ENCODE peak calls at places on chromosomes 7 and 10, in five cellular contexts. One of them, this sample, is unnamed.

GRCh38 chr10:88991161-88991899 is 732 bp downstream of the FAS start:
- DNase-seq in A549: peak
- DNase-seq in tibial nerve: peak
- DNase-seq in sigmoid colon: peak
- DNase-seq in SK-N-SH: peak
- DNase-seq in this sample: peak

GRCh38 chr10:73211106-73211811 is 35.8 kb downstream of the DNAJC9 start:
- DNase-seq in A549: no peak
- DNase-seq in tibial nerve: no peak
- DNase-seq in sigmoid colon: no peak
- DNase-seq in SK-N-SH: no peak
- DNase-seq in this sample: no peak

GRCh38 chr10:124763267-124763666 is 19.1 kb upstream of the FAM53B start:
- DNase-seq in A549: no peak
- DNase-seq in tibial nerve: no peak
- DNase-seq in sigmoid colon: no peak
- DNase-seq in SK-N-SH: no peak
- DNase-seq in this sample: no peak

GRCh38 chr10:12710594-12711343 is 290.7 kb downstream of the CCDC3 start:
- DNase-seq in A549: peak
- DNase-seq in tibial nerve: peak
- DNase-seq in sigmoid colon: peak
- DNase-seq in SK-N-SH: peak
- DNase-seq in this sample: peak

GRCh38 chr7:75534727-75535307 is 42.7 kb downstream of the SPDYE5 start:
- DNase-seq in A549: no peak
- DNase-seq in tibial nerve: no peak
- DNase-seq in sigmoid colon: no peak
- DNase-seq in SK-N-SH: no peak
- DNase-seq in this sample: no peak

GRCh38 chr7:129914536-129915272 is 38.1 kb downstream of the UBE2H start:
- DNase-seq in A549: no peak
- DNase-seq in tibial nerve: no peak
- DNase-seq in sigmoid colon: no peak
- DNase-seq in SK-N-SH: no peak
- DNase-seq in this sample: no peak

GRCh38 chr10:6399241-6399701 is 180.8 kb downstream of the PRKCQ start:
- DNase-seq in A549: peak
- DNase-seq in tibial nerve: peak
- DNase-seq in sigmoid colon: no peak
- DNase-seq in SK-N-SH: no peak
- DNase-seq in this sample: no peak

GRCh38 chr10:11018830-11019692 is 1.4 kb downstream of the CELF2 start:
- DNase-seq in A549: no peak
- DNase-seq in tibial nerve: no peak
- DNase-seq in sigmoid colon: no peak
- DNase-seq in SK-N-SH: no peak
- DNase-seq in this sample: no peak

GRCh38 chr10:60739581-60739980 is 38.7 kb upstream of the CDK1 start:
- DNase-seq in A549: no peak
- DNase-seq in tibial nerve: no peak
- DNase-seq in sigmoid colon: no peak
- DNase-seq in SK-N-SH: no peak
- DNase-seq in this sample: no peak

DNA sequence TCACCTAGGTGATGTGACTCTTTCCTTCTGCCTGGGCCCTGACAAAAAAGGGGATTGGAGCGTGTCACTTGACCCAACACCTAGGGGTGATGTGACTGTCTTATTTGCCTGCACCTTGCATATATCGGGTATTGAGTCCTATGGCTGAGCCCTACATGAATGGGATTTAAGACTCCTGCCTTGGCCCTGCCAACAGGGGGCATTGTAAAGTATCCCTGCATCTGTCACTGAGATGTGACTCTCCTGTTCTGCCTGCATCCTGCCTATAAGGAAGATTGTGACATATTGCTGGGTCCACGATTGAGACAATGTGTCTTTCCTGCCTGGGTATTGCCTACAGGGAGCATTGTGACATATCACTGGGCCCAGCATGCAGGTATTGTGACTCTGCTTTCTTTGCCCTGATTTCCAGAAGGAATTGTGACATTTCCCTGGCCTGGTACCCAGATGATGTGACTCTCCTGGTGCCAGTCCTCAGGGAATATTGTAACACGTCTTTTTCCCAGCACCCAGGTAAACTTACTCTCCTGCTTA is 14.2 kb upstream of the ZNF107 start:
- DNase-seq in A549: no peak
- DNase-seq in tibial nerve: no peak
- DNase-seq in sigmoid colon: no peak
- DNase-seq in SK-N-SH: no peak
- DNase-seq in this sample: no peak
- TF ChIP-seq CTCF in A549: no peak
- TF ChIP-seq CTCF in tibial nerve: no peak
- TF ChIP-seq CTCF in sigmoid colon: no peak
- TF ChIP-seq CTCF in SK-N-SH: no peak
- TF ChIP-seq CTCF in this sample: no peak

GRCh38 chr7:2803342-2803692 is 40.8 kb downstream of the GNA12 start:
- DNase-seq in A549: no peak
- DNase-seq in tibial nerve: no peak
- DNase-seq in sigmoid colon: no peak
- DNase-seq in SK-N-SH: no peak
- DNase-seq in this sample: no peak
- H3K4me3 ChIP-seq in A549: peak
- H3K4me3 ChIP-seq in tibial nerve: no peak
- H3K4me3 ChIP-seq in sigmoid colon: no peak
- H3K4me3 ChIP-seq in SK-N-SH: no peak
- H3K4me3 ChIP-seq in this sample: no peak

GRCh38 chr10:77093126-77093525 is 544.5 kb downstream of the KCNMA1 start:
- DNase-seq in A549: no peak
- DNase-seq in tibial nerve: no peak
- DNase-seq in sigmoid colon: no peak
- DNase-seq in SK-N-SH: no peak
- DNase-seq in this sample: no peak

GRCh38 chr10:77086081-77086480 is 551.5 kb downstream of the KCNMA1 start:
- DNase-seq in A549: no peak
- DNase-seq in tibial nerve: no peak
- DNase-seq in sigmoid colon: no peak
- DNase-seq in SK-N-SH: no peak
- DNase-seq in this sample: no peak

GRCh38 chr10:77087406-77087805 is 550.2 kb downstream of the KCNMA1 start:
- DNase-seq in A549: no peak
- DNase-seq in tibial nerve: no peak
- DNase-seq in sigmoid colon: no peak
- DNase-seq in SK-N-SH: no peak
- DNase-seq in this sample: no peak

GRCh38 chr10:77091745-77092144 is 545.9 kb downstream of the KCNMA1 start:
- DNase-seq in A549: no peak
- DNase-seq in tibial nerve: no peak
- DNase-seq in sigmoid colon: no peak
- DNase-seq in SK-N-SH: no peak
- DNase-seq in this sample: no peak

DNA sequence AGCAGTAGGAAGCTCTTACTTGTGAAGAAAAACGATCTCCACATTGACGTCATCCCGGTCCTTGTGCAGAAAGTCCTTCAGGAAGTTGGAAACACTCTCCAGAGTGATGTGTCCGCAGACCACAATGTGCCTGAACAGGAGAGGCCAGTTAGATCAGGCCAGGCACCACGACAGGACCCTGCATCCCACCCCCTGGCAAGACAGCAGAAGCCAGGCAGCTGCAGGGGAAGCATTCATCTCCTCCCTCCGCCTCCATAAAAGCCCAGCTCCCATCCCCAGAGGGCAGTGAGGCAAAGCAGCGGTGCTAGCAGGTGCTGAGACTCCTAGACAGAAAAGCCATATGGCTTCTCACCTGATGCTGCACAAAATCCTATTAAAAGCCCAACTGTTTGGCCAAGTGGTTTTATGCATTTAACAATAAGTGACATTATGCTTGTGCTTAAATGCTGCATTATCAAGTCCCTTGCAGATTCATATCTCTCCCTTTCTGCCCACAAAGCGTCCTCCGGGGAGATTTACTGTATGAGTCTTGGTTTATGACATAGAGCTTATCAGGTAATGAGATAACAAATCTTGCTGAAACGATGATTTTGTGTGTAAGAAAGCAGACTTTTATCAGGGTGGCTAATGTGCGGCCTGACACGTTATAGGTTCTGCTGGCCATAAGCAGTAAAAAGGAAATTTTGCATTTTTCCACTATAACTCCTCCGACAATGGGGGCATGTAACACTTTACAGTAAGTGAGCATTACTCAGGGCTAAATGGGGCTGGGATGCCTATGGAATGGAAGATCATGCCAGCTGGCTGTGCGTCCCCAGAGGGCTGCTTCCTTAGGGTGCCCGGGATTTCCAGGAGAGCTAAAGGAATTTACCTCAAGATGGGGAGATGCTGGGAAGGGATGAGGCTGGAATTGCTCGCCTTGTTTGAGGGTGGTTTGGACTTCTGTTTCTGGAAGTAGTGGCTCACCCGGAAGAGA is 546.9 kb downstream of the KCNMA1 start:
- DNase-seq in A549: no peak
- DNase-seq in tibial nerve: no peak
- DNase-seq in sigmoid colon: no peak
- DNase-seq in SK-N-SH: peak
- DNase-seq in this sample: no peak
- TF ChIP-seq EP300 in A549: no peak
- TF ChIP-seq EP300 in tibial nerve: no peak
- TF ChIP-seq EP300 in sigmoid colon: no peak
- TF ChIP-seq EP300 in SK-N-SH: no peak
- TF ChIP-seq EP300 in this sample: no peak

DNA sequence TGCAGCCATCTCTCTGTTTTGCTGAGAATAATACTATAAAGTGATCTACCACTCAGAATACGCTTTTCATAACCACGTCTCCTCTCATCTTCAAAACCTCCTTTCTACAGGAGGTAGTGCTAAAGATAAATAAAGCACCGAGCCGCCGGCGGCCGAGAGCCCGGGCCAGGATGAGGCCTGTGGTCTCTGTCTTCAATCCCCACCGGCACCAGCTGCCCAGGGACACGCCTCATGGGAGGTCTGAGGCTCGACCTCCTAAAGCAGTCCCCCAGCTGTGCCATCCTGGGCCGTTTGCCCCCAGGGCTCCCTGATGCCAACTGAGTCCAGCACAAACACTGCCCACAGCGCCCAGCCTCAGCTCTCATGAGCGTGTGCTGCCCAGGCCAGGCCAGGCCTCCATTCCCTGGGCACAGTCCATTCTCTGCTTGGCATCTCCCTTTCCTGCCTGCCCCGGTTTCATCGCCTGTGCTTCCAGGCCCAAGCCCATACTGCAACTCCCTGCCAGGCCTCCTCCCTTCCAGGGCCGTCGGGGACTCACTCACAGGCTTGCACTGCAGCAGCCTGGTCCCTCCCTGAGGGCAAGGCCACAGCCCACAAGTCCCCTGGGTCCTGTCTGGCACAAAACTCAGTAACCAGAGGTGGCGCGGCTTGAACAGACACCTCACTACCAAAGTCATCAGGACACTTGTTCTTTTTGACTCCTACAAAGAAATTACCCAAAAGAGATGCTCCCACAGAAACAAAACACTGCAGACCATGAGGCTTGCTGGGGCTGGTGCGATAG is 2.5 kb downstream of the INTS1 start:
- DNase-seq in A549: no peak
- DNase-seq in tibial nerve: no peak
- DNase-seq in sigmoid colon: no peak
- DNase-seq in SK-N-SH: no peak
- DNase-seq in this sample: no peak
- TF ChIP-seq CTCF in A549: no peak
- TF ChIP-seq CTCF in tibial nerve: no peak
- TF ChIP-seq CTCF in sigmoid colon: no peak
- TF ChIP-seq CTCF in SK-N-SH: no peak
- TF ChIP-seq CTCF in this sample: no peak

DNA sequence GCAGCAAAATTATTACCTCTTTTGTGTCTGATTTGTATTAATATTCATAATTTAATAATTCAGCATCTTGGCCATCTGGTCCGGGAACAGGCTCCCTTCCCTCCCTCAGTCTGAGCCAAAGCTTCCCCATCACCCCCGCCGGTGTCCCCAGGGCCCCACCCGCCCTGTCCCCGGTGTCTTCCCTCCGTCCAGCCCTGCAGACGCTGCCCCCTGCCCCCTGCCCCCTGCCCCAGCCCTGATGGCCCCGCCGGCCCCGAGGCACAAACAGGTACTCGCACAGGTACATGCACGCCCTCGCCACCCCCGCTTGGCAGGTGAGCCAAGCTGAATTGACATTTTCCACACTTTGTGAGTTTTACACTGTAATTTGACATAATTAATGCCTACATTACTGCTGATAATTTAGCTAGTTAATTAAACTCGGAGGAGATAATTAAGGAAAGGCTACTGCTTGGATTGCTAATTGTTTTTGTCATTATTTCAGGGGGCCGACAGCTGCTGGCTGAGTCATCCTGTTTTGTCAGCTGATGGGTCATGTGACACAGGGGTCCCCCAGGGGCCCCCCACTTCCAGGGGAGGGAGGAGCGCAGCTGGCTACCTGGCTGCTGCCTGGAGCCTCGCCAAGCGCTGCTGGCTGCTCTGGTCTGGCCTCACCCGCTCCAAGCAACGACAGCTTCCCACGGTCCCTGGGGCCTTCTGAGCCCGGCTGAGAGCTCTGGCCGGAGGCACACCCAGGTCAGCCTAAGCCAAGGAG is 36.6 kb downstream of the MICALL2 start:
- DNase-seq in A549: no peak
- DNase-seq in tibial nerve: no peak
- DNase-seq in sigmoid colon: no peak
- DNase-seq in SK-N-SH: peak
- DNase-seq in this sample: no peak
- H3K4me3 ChIP-seq in A549: no peak
- H3K4me3 ChIP-seq in tibial nerve: no peak
- H3K4me3 ChIP-seq in sigmoid colon: no peak
- H3K4me3 ChIP-seq in SK-N-SH: no peak
- H3K4me3 ChIP-seq in this sample: no peak

DNA sequence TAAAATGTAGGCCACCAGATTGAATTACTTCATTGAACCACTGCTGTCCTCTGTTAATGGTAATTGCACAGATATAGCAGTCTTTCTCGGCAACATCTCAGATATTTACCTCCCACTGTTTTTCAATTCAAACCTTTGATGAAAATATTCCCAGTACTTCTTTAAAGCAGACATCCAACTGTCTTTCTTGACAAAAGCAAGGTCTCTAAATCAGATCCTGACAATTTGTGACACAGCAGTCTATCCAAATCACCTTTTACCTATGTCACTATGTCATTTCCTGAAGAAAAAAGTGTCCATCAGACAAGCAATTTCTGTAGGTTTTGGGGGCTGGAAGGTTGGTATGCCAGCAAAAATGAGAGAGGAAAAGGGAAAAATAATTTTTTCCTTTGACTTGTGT is 555.7 kb downstream of the AUTS2 start:
- DNase-seq in A549: no peak
- DNase-seq in tibial nerve: no peak
- DNase-seq in sigmoid colon: no peak
- DNase-seq in SK-N-SH: no peak
- DNase-seq in this sample: no peak
- TF ChIP-seq EP300 in A549: no peak
- TF ChIP-seq EP300 in tibial nerve: no peak
- TF ChIP-seq EP300 in sigmoid colon: no peak
- TF ChIP-seq EP300 in SK-N-SH: no peak
- TF ChIP-seq EP300 in this sample: no peak

This sample was measured in ovary.